ENCODE peak calls at places on chromosome 10, in nine cellular contexts. Y is psoas muscle; R is fibroblast of lung; D is Panc1; B is aorta; C is A549; L is mammary epithelial cell; Z is CD4-positive, CD25-positive, alpha-beta regulatory T cell; Q is heart left ventricle. V is an unnamed sample. For H3K4me1, the result is how much of the 10 kb centered on the place peaks cover.

GRCh38 chr10:73910401-73910763 is 550 bp upstream of the PLAU start:
- DNase-seq in Y (no peak), R (no peak), C (peak), Q (no peak), B (no peak), L (peak), Z (peak), D (no peak), V (no peak)

GRCh38 chr10:132623996-132624846 is 86.6 kb downstream of the INPP5A start:
- DNase-seq in Z (no peak), D (no peak), B (peak), R (no peak), C (no peak), L (no peak), Q (no peak), Y (no peak), V (no peak)

GRCh38 chr10:22716943-22717342 is 2.6 kb upstream of the PIP4K2A start:
- DNase-seq in Z (no peak), B (no peak), R (no peak), L (no peak), C (no peak), Q (no peak), D (no peak), Y (no peak), V (no peak)

GRCh38 chr10:79346388-79347225 is 662 bp upstream of the PPIF start:
- DNase-seq in R (no peak), Y (no peak), Z (no peak), Q (no peak), C (no peak), L (no peak), B (no peak), D (no peak), V (no peak)

GRCh38 chr10:57898231-57898630 is 369.5 kb downstream of the IPMK start:
- DNase-seq in Q (no peak), Z (no peak), Y (no peak), R (no peak), C (no peak), B (no peak), L (peak), D (no peak), V (peak)

GRCh38 chr10:72563327-72563932 is 62.4 kb downstream of the MICU1 start:
- DNase-seq in Q (no peak), R (no peak), Z (peak), C (no peak), B (no peak), Y (no peak), D (no peak), L (peak), V (no peak)

GRCh38 chr10:88598060-88598459 is 11.5 kb downstream of the LIPJ start:
- DNase-seq in Q (no peak), L (no peak), Z (no peak), R (no peak), C (no peak), Y (no peak), B (no peak), D (no peak), V (no peak)

GRCh38 chr10:115335366-115335765 is 242.2 kb downstream of the ATRNL1 start:
- DNase-seq in D (no peak), C (no peak), B (no peak), Q (no peak), R (no peak), Y (no peak), L (peak), Z (no peak), V (no peak)

GRCh38 chr10:85319826-85320225 is 991.4 kb downstream of the CCSER2 start:
- DNase-seq in C (no peak), D (no peak), Q (peak), Y (no peak), Z (no peak), L (no peak), B (no peak), R (no peak), V (peak)

GRCh38 chr10:88923525-88923924 is 29.0 kb downstream of the ACTA2 start:
- DNase-seq in R (no peak), Y (no peak), Q (no peak), C (no peak), B (no peak), D (no peak), Z (no peak), L (peak), V (no peak)

GRCh38 chr10:45080321-45080720 is 79.6 kb downstream of the ZNF22 start:
- DNase-seq in R (no peak), L (no peak), Y (no peak), Z (no peak), Q (no peak), B (no peak), C (no peak), D (no peak), V (no peak)

GRCh38 chr10:34489973-34490372 is 325.1 kb downstream of the PARD3 start:
- DNase-seq in C (peak), R (peak), Y (no peak), Q (no peak), B (no peak), D (no peak), L (peak), Z (no peak), V (no peak)

GRCh38 chr10:97024181-97025073 is 161.3 kb downstream of the SLIT1 start:
- DNase-seq in D (no peak), B (no peak), C (peak), Y (peak), Z (no peak), L (peak), Q (no peak), R (peak), V (peak)

GRCh38 chr10:20040012-20040411 is 223.8 kb downstream of the PLXDC2 start:
- DNase-seq in Y (no peak), C (no peak), Z (no peak), R (peak), Q (no peak), D (no peak), L (no peak), B (no peak), V (no peak)

GRCh38 chr10:69936091-69936490 is 116.6 kb upstream of the MACROH2A2 start:
- DNase-seq in C (peak), R (no peak), Y (no peak), B (no peak), D (no peak), L (no peak), Z (no peak), Q (no peak), V (no peak)

GRCh38 chr10:4656576-4657194 is 169.3 kb upstream of the AKR1E2 start:
- DNase-seq in B (no peak), R (peak), L (peak), C (peak), Z (peak), D (no peak), Y (peak), Q (peak), V (no peak)

GRCh38 chr10:29297678-29298077 is 8.8 kb downstream of the LYZL1 start:
- DNase-seq in C (peak), Q (no peak), L (no peak), D (no peak), B (no peak), R (peak), Y (no peak), Z (no peak), V (no peak)

GRCh38 chr10:26540601-26541000 is 102.5 kb downstream of the APBB1IP start:
- DNase-seq in Q (no peak), Z (peak), C (no peak), D (no peak), R (no peak), B (no peak), Y (no peak), L (no peak), V (no peak)

GRCh38 chr10:132163278-132163765 is 23.4 kb upstream of the DPYSL4 start:
- DNase-seq in Q (no peak), B (peak), L (no peak), C (peak), R (no peak), Y (peak), D (no peak), Z (peak), V (peak)

GRCh38 chr10:58457761-58458616 is 54.7 kb upstream of the BICC1 start:
- DNase-seq in B (no peak), R (peak), Y (peak), C (no peak), L (peak), Z (no peak), Q (peak), D (no peak), V (no peak)

GRCh38 chr10:70277396-70278030 is 6.3 kb downstream of the NPFFR1 start:
- DNase-seq in R (no peak), Z (no peak), C (no peak), Q (no peak), Y (no peak), D (no peak), B (no peak), L (no peak), V (no peak)

GRCh38 chr10:126598009-126598408 is 72.5 kb downstream of the C10orf90 start:
- DNase-seq in Q (no peak), L (peak), C (peak), Z (peak), B (no peak), R (peak), D (peak), Y (no peak), V (peak)

GRCh38 chr10:73907841-73908517 is 3.0 kb upstream of the PLAU start:
- DNase-seq in R (no peak), Q (peak), Z (no peak), D (no peak), C (peak), B (no peak), L (peak), Y (peak), V (no peak)

GRCh38 chr10:94212876-94213595 is 149.7 kb downstream of the NOC3L start:
- DNase-seq in L (no peak), D (no peak), R (peak), Z (no peak), Y (peak), B (no peak), Q (no peak), C (peak), V (no peak)

GRCh38 chr10:126288547-126289493 is 99.5 kb downstream of the ADAM12 start:
- DNase-seq in R (no peak), L (no peak), Z (no peak), D (no peak), B (no peak), C (no peak), Y (no peak), Q (no peak), V (no peak)

GRCh38 chr10:93193886-93194285 is 120.2 kb downstream of the CYP26A1 start:
- DNase-seq in C (no peak), D (no peak), Z (no peak), Q (no peak), Y (no peak), B (no peak), L (no peak), R (no peak), V (no peak)

GRCh38 chr10:80472234-80473095 is 18.4 kb downstream of the TSPAN14 start:
- DNase-seq in Z (peak), Q (no peak), B (no peak), D (no peak), L (peak), R (peak), Y (no peak), C (peak), V (no peak)

GRCh38 chr10:80473096-80473657 is 19.1 kb downstream of the TSPAN14 start:
- DNase-seq in L (no peak), Z (no peak), B (no peak), C (no peak), R (no peak), Y (no peak), D (no peak), Q (no peak), V (no peak)

GRCh38 chr10:80474597-80474910 is 20.4 kb downstream of the TSPAN14 start:
- DNase-seq in C (no peak), R (no peak), Z (no peak), Q (no peak), Y (no peak), L (no peak), B (no peak), D (no peak), V (peak)

GRCh38 chr10:80473692-80474596 is 19.8 kb downstream of the TSPAN14 start:
- DNase-seq in D (no peak), Z (no peak), B (no peak), Q (no peak), L (peak), Y (no peak), R (peak), C (no peak), V (no peak)

DNA sequence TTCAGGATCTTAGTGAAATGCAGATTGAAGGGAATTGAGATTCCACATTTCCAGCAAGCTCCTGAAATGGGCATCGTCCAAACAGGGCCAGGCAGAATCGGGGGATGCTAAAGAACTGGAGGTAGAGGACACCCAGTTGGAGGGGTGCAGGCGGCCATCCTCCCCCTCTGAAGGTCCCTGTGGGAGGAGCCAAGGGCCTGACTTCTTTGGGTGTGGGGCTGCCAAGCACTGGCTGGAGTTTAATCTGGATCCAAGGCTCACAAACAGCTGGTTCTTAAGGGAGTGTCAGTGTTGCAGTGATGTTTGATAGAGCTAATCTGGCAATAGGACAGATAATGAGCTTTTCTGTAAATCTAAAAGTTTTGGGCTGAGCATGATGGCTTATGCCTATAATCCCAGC is 20.8 kb downstream of the TSPAN14 start:
- DNase-seq in Q (no peak), Y (no peak), Z (no peak), D (no peak), R (no peak), B (no peak), C (no peak), L (no peak), V (no peak)
- H3K4me1 ChIP-seq in Q (half or more), Y (under half), Z (half or more), D (under half), R (under half), B (under half), C (half or more), L (half or more), V (under half)

DNA sequence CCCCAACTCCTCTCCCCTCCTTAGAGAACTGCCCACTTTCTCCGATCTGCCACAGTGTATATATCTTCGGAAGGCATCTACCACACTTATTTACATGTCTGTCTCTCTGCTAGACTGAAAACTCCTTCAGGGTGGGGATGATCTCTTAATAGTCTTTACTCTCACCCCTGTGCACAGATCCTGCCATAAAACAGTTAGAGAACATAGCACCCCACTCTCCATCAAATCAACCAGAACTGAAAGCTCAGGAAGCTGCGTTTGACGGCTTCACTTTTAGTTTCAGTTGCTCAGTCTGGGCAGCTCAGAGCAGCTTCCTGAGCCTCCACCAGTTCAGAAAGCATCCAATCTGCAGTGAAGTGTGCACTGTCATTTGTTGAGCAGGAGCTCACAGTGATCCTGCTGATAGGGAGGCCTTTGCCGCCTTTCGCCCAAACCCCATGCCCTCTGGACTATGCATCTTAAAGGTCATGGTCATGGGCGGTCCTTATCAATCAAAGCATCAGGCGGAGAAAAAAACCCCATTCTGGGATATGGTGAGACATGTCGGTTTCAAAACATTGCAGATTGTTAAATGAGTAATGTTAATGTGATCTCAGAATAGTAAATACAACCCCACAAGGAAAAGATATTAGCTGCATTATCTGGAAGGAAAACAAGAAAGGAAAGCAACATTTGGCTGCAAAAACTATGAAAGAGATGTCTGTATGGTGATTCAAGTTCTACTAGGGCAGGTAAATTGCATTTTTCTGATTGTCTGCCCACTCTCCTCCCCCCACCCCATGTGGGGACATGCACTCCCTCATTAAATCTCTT is 167.1 kb upstream of the ADO start:
- DNase-seq in Z (peak), C (no peak), D (no peak), Q (no peak), B (no peak), Y (no peak), R (peak), L (peak), V (no peak)
- H3K4me3 ChIP-seq in Z (peak), C (no peak), D (peak), Q (peak), B (no peak), Y (peak), R (peak), L (no peak), V (no peak)

GRCh38 chr10:21352886-21353285 is 172.6 kb downstream of the SKIDA1 start:
- DNase-seq in D (no peak), C (no peak), Q (no peak), L (no peak), Z (no peak), B (no peak), Y (no peak), R (no peak), V (no peak)

GRCh38 chr10:21359202-21359601 is 166.3 kb downstream of the SKIDA1 start:
- DNase-seq in B (no peak), L (no peak), Z (no peak), Y (no peak), C (no peak), D (no peak), Q (no peak), R (no peak), V (no peak)

GRCh38 chr10:21349912-21350286 is 175.6 kb downstream of the SKIDA1 start:
- DNase-seq in Z (no peak), R (no peak), Q (no peak), C (no peak), D (no peak), Y (no peak), L (no peak), B (no peak), V (no peak)

GRCh38 chr10:21355591-21356011 is 169.9 kb downstream of the SKIDA1 start:
- DNase-seq in L (peak), Y (no peak), C (no peak), B (no peak), Q (no peak), D (no peak), Z (no peak), R (no peak), V (no peak)
- H3K27ac ChIP-seq in L (peak), Y (no peak), C (peak), B (no peak), Q (no peak), D (peak), Z (no peak), R (no peak), V (no peak)

DNA sequence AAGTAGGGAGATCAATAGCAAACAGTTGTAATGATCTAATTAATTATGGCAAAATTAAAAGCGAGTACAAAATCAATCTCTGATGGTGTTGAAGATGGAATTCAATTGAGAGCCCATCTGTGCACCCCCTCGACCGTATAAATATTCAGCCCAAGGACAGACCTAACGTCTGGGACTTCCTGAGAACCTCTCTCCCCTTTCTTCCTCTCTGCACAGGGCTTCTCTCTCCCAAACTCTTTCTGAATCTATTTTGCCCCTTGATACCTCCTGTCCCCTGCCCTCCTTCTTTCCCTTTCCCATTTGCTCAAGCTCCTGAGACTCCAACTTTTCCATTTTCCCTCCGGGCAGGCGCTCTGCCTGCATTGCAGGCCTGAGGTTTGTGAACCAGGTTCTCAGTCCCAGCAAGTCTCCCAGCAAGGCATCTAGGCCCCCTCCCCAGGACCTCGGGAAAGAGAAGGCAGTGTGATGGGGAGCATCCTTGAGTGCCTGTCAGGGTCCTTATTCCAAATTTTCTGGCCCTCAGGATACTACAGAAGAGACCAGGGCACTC is 8.5 kb upstream of the PAX2 start:
- DNase-seq in B (no peak), Z (no peak), D (no peak), C (no peak), Y (no peak), Q (no peak), L (no peak), R (no peak), V (no peak)
- H3K4me1 ChIP-seq in B (under half), Z (under half), D (half or more), C (under half), Y (under half), Q (under half), L (under half), R (under half), V (under half)

DNA sequence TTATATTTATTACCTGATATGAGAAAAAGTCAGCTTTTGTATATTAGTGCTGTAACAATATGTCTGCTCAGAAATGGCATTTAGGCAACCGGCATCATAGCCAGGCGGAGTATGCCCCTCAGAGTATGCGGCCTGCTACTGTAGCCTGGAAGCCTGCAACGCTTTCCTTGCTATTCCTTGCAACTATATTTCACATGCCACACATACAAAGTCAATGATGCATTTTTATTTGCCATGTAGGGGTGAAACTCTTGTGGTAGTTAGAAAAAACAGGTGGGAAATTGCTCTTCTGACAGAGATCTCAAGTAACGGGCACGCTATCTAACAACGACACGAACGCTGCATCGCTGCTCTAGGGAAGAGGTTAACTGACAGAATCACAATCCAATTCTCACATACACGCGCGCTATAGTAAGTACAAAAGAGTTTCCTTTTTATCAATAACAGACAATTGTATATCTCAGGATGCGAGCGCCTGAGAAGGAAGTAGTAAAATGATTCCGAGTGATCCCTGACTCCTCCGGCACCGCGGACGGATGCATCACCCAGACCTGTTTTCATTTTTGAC is 5.9 kb downstream of the EBF3 start:
- DNase-seq in R (no peak), L (no peak), C (no peak), B (no peak), Y (no peak), Z (no peak), Q (peak), D (no peak), V (no peak)
- H3K4me3 ChIP-seq in R (no peak), L (no peak), C (no peak), B (no peak), Y (peak), Z (peak), Q (peak), D (no peak), V (peak)